ENCODE peak calls at places on chromosomes 7 and 10, in seven cellular contexts. One of them, this sample, is unnamed.

GRCh38 chr7:45163692-45164052 is 6.1 kb downstream of the RAMP3 start:
- DNase-seq in dorsolateral prefrontal cortex: peak; percentile 34
- DNase-seq in stimulated activated CD4-positive, alpha-beta T cell treated with anti-CD3 and anti-CD28 coated beads, Interleukin-2, amount 100 ng/mL, for 48 hours: no peak
- DNase-seq in psoas muscle: peak; percentile 8
- DNase-seq in stimulated activated CD8-positive, alpha-beta memory T cell treated with anti-CD3 and anti-CD28 coated beads, Interleukin-4, amount 100 ng/mL, for 1 hour: no peak
- DNase-seq in KG1: no peak
- DNase-seq in RWPE1: no peak
- DNase-seq in this sample: no peak

GRCh38 chr7:94266278-94266677 is 128.4 kb upstream of the COL1A2 start:
- DNase-seq in stimulated activated CD8-positive, alpha-beta memory T cell treated with anti-CD3 and anti-CD28 coated beads, Interleukin-4, amount 100 ng/mL, for 1 hour: no peak
- DNase-seq in dorsolateral prefrontal cortex: no peak
- DNase-seq in stimulated activated CD4-positive, alpha-beta T cell treated with anti-CD3 and anti-CD28 coated beads, Interleukin-2, amount 100 ng/mL, for 48 hours: no peak
- DNase-seq in psoas muscle: no peak
- DNase-seq in KG1: no peak
- DNase-seq in RWPE1: peak; percentile 19
- DNase-seq in this sample: peak; percentile 12

GRCh38 chr10:21995557-21995956 is 8.0 kb downstream of the DNAJC1 start:
- DNase-seq in stimulated activated CD4-positive, alpha-beta T cell treated with anti-CD3 and anti-CD28 coated beads, Interleukin-2, amount 100 ng/mL, for 48 hours: no peak
- DNase-seq in psoas muscle: no peak
- DNase-seq in stimulated activated CD8-positive, alpha-beta memory T cell treated with anti-CD3 and anti-CD28 coated beads, Interleukin-4, amount 100 ng/mL, for 1 hour: no peak
- DNase-seq in dorsolateral prefrontal cortex: no peak
- DNase-seq in RWPE1: no peak
- DNase-seq in KG1: no peak
- DNase-seq in this sample: peak; percentile 79

GRCh38 chr7:149821191-149822148 is 16.7 kb upstream of the ZNF862 start:
- DNase-seq in RWPE1: no peak
- DNase-seq in psoas muscle: peak; percentile 48
- DNase-seq in KG1: no peak
- DNase-seq in stimulated activated CD8-positive, alpha-beta memory T cell treated with anti-CD3 and anti-CD28 coated beads, Interleukin-4, amount 100 ng/mL, for 1 hour: no peak
- DNase-seq in dorsolateral prefrontal cortex: no peak
- DNase-seq in stimulated activated CD4-positive, alpha-beta T cell treated with anti-CD3 and anti-CD28 coated beads, Interleukin-2, amount 100 ng/mL, for 48 hours: no peak
- DNase-seq in this sample: no peak

GRCh38 chr10:86252573-86252972 is 114.0 kb downstream of the GRID1 start:
- DNase-seq in psoas muscle: no peak
- DNase-seq in KG1: no peak
- DNase-seq in stimulated activated CD8-positive, alpha-beta memory T cell treated with anti-CD3 and anti-CD28 coated beads, Interleukin-4, amount 100 ng/mL, for 1 hour: no peak
- DNase-seq in stimulated activated CD4-positive, alpha-beta T cell treated with anti-CD3 and anti-CD28 coated beads, Interleukin-2, amount 100 ng/mL, for 48 hours: no peak
- DNase-seq in dorsolateral prefrontal cortex: no peak
- DNase-seq in RWPE1: no peak
- DNase-seq in this sample: no peak

GRCh38 chr10:52322941-52323340 is 8.9 kb downstream of the DKK1 start:
- DNase-seq in stimulated activated CD8-positive, alpha-beta memory T cell treated with anti-CD3 and anti-CD28 coated beads, Interleukin-4, amount 100 ng/mL, for 1 hour: no peak
- DNase-seq in psoas muscle: no peak
- DNase-seq in dorsolateral prefrontal cortex: no peak
- DNase-seq in KG1: no peak
- DNase-seq in stimulated activated CD4-positive, alpha-beta T cell treated with anti-CD3 and anti-CD28 coated beads, Interleukin-2, amount 100 ng/mL, for 48 hours: no peak
- DNase-seq in RWPE1: no peak
- DNase-seq in this sample: no peak

GRCh38 chr7:93218997-93219827 is 7.1 kb downstream of the HEPACAM2 start:
- DNase-seq in dorsolateral prefrontal cortex: no peak
- DNase-seq in stimulated activated CD4-positive, alpha-beta T cell treated with anti-CD3 and anti-CD28 coated beads, Interleukin-2, amount 100 ng/mL, for 48 hours: no peak
- DNase-seq in KG1: no peak
- DNase-seq in psoas muscle: no peak
- DNase-seq in RWPE1: no peak
- DNase-seq in stimulated activated CD8-positive, alpha-beta memory T cell treated with anti-CD3 and anti-CD28 coated beads, Interleukin-4, amount 100 ng/mL, for 1 hour: no peak
- DNase-seq in this sample: no peak

GRCh38 chr10:103493362-103493871 is at the start of gene NEURL1:
- DNase-seq in KG1: no peak
- DNase-seq in RWPE1: no peak
- DNase-seq in dorsolateral prefrontal cortex: peak; percentile 76
- DNase-seq in stimulated activated CD8-positive, alpha-beta memory T cell treated with anti-CD3 and anti-CD28 coated beads, Interleukin-4, amount 100 ng/mL, for 1 hour: no peak
- DNase-seq in psoas muscle: peak; percentile 55
- DNase-seq in stimulated activated CD4-positive, alpha-beta T cell treated with anti-CD3 and anti-CD28 coated beads, Interleukin-2, amount 100 ng/mL, for 48 hours: no peak
- DNase-seq in this sample: no peak

GRCh38 chr10:5645944-5646617 is 20.3 kb downstream of the ASB13 start:
- DNase-seq in dorsolateral prefrontal cortex: peak; percentile 13
- DNase-seq in stimulated activated CD4-positive, alpha-beta T cell treated with anti-CD3 and anti-CD28 coated beads, Interleukin-2, amount 100 ng/mL, for 48 hours: no peak
- DNase-seq in KG1: no peak
- DNase-seq in RWPE1: no peak
- DNase-seq in stimulated activated CD8-positive, alpha-beta memory T cell treated with anti-CD3 and anti-CD28 coated beads, Interleukin-4, amount 100 ng/mL, for 1 hour: no peak
- DNase-seq in psoas muscle: no peak
- DNase-seq in this sample: no peak

GRCh38 chr7:94445696-94446194 is 51.0 kb downstream of the COL1A2 start:
- DNase-seq in psoas muscle: no peak
- DNase-seq in RWPE1: no peak
- DNase-seq in stimulated activated CD8-positive, alpha-beta memory T cell treated with anti-CD3 and anti-CD28 coated beads, Interleukin-4, amount 100 ng/mL, for 1 hour: no peak
- DNase-seq in stimulated activated CD4-positive, alpha-beta T cell treated with anti-CD3 and anti-CD28 coated beads, Interleukin-2, amount 100 ng/mL, for 48 hours: no peak
- DNase-seq in dorsolateral prefrontal cortex: no peak
- DNase-seq in KG1: no peak
- DNase-seq in this sample: no peak

GRCh38 chr7:117010375-117011133 is 57.3 kb downstream of the ST7 start:
- DNase-seq in psoas muscle: no peak
- DNase-seq in stimulated activated CD4-positive, alpha-beta T cell treated with anti-CD3 and anti-CD28 coated beads, Interleukin-2, amount 100 ng/mL, for 48 hours: no peak
- DNase-seq in KG1: no peak
- DNase-seq in RWPE1: no peak
- DNase-seq in stimulated activated CD8-positive, alpha-beta memory T cell treated with anti-CD3 and anti-CD28 coated beads, Interleukin-4, amount 100 ng/mL, for 1 hour: no peak
- DNase-seq in dorsolateral prefrontal cortex: no peak
- DNase-seq in this sample: no peak

GRCh38 chr10:132539894-132540293 is 2.3 kb downstream of the INPP5A start:
- DNase-seq in RWPE1: no peak
- DNase-seq in psoas muscle: no peak
- DNase-seq in stimulated activated CD8-positive, alpha-beta memory T cell treated with anti-CD3 and anti-CD28 coated beads, Interleukin-4, amount 100 ng/mL, for 1 hour: no peak
- DNase-seq in dorsolateral prefrontal cortex: no peak
- DNase-seq in stimulated activated CD4-positive, alpha-beta T cell treated with anti-CD3 and anti-CD28 coated beads, Interleukin-2, amount 100 ng/mL, for 48 hours: no peak
- DNase-seq in KG1: peak; percentile 27
- DNase-seq in this sample: no peak

This sample was measured in GF-D8.